ENCODE peak calls at places on chromosomes 16 and 17, in five cellular contexts. H, X, N, Q and M are unnamed samples.

GRCh38 chr17:37088459-37088858 is 139.7 kb downstream of the AATF start:
- DNase-seq in H (no peak), Q (no peak), N (no peak), X (no peak), M (no peak)

GRCh38 chr17:39658346-39658745 is 6.8 kb upstream of the TCAP start:
- DNase-seq in N (no peak), H (no peak), Q (no peak), X (no peak), M (no peak)

GRCh38 chr16:50473375-50473945 is 74.7 kb upstream of the NKD1 start:
- DNase-seq in Q (no peak), X (no peak), H (no peak), N (no peak), M (no peak)

GRCh38 chr17:68134046-68134637 is 98.6 kb downstream of the KPNA2 start:
- DNase-seq in X (no peak), Q (no peak), H (no peak), N (no peak), M (no peak)

GRCh38 chr16:26015776-26016175 is 324.0 kb downstream of the HS3ST4 start:
- DNase-seq in Q (no peak), H (no peak), N (no peak), X (no peak), M (no peak)

GRCh38 chr17:7295230-7296180 is 1.1 kb upstream of the YBX2 start:
- DNase-seq in N (no peak), Q (peak; percentile 49), X (no peak), H (no peak), M (no peak)

GRCh38 chr17:43360739-43361498 is 37.9 kb upstream of the ARL4D start:
- DNase-seq in N (peak; percentile 100), Q (peak; percentile 96), X (peak; percentile 87), H (peak; percentile 84), M (peak; percentile 26)

GRCh38 chr16:27426423-27427408 is 24.7 kb downstream of the IL21R start:
- DNase-seq in X (peak; percentile 25), Q (peak; percentile 94), N (peak; percentile 88), H (peak; percentile 75), M (no peak)

GRCh38 chr17:17915183-17915582 is 57.0 kb downstream of the TOM1L2 start:
- DNase-seq in N (no peak), Q (no peak), H (no peak), X (no peak), M (no peak)

GRCh38 chr16:69820926-69821541 is 58.9 kb downstream of the WWP2 start:
- DNase-seq in N (peak; percentile 66), X (peak; percentile 47), Q (no peak), H (no peak), M (peak; percentile 5)

GRCh38 chr16:4081577-4082021 is 34.6 kb downstream of the ADCY9 start:
- DNase-seq in Q (no peak), H (no peak), X (no peak), N (peak; percentile 27), M (peak; percentile 33)

GRCh38 chr17:75241143-75241430 is 20.3 kb downstream of the GGA3 start:
- DNase-seq in Q (no peak), X (no peak), H (no peak), N (no peak), M (no peak)

GRCh38 chr17:78541488-78542237 is 35.5 kb downstream of the DNAH17 start:
- DNase-seq in H (no peak), N (no peak), X (no peak), Q (no peak), M (no peak)

GRCh38 chr17:2212328-2212981 is 91.1 kb downstream of the SMG6 start:
- DNase-seq in H (no peak), N (peak; percentile 83), Q (no peak), X (peak; percentile 39), M (no peak)

GRCh38 chr17:45969726-45970125 is 29.3 kb upstream of the STH start:
- DNase-seq in H (no peak), X (no peak), N (no peak), Q (no peak), M (no peak)

GRCh38 chr17:80104321-80104955 is 3.1 kb downstream of the GAA start:
- DNase-seq in N (no peak), Q (no peak), X (no peak), H (no peak), M (no peak)

GRCh38 chr16:79845734-79846135 is 245.2 kb upstream of the MAF start:
- DNase-seq in H (no peak), X (no peak), Q (no peak), N (no peak), M (no peak)

GRCh38 chr16:68281368-68282063 is 17.2 kb downstream of the SLC7A6 start:
- DNase-seq in H (no peak), Q (no peak), X (no peak), N (no peak), M (no peak)

GRCh38 chr16:56019274-56019673 is 144.1 kb upstream of the CES5A start:
- DNase-seq in X (no peak), N (no peak), H (no peak), Q (no peak), M (no peak)

GRCh38 chr17:29138991-29139682 is 41.1 kb downstream of the MYO18A start:
- DNase-seq in H (peak; percentile 26), X (peak; percentile 55), Q (peak; percentile 75), N (no peak), M (peak; percentile 33)

GRCh38 chr17:43839670-43840101 is 6.7 kb upstream of the MPP3 start:
- DNase-seq in H (no peak), X (no peak), Q (no peak), N (no peak), M (no peak)

GRCh38 chr17:50918071-50918932 is 52.1 kb upstream of the TOB1 start:
- DNase-seq in X (no peak), H (no peak), N (no peak), Q (no peak), M (no peak)

GRCh38 chr16:19681637-19682036 is 36.4 kb downstream of the KNOP1 start:
- DNase-seq in X (no peak), H (no peak), Q (no peak), N (no peak), M (no peak)

GRCh38 chr17:40464392-40464855 is 21.2 kb downstream of the IGFBP4 start:
- DNase-seq in H (no peak), N (peak; percentile 39), X (no peak), Q (no peak), M (no peak)

GRCh38 chr17:82294086-82294773 is 20.7 kb upstream of the CSNK1D start:
- DNase-seq in N (no peak), Q (no peak), X (no peak), H (no peak), M (no peak)

GRCh38 chr17:10192963-10193362 is 5.4 kb downstream of the GAS7 start:
- DNase-seq in Q (no peak), X (no peak), H (no peak), N (peak; percentile 78), M (no peak)

GRCh38 chr16:64356267-64356666 is 765.6 kb downstream of the CDH11 start:
- DNase-seq in H (no peak), Q (no peak), X (no peak), N (peak; percentile 87), M (no peak)

GRCh38 chr16:70342016-70342415 is 4.7 kb upstream of the DDX19A start:
- DNase-seq in X (no peak), N (no peak), Q (no peak), H (no peak), M (no peak)

GRCh38 chr17:63919311-63919723 is 678 bp upstream of the GH1 start:
- DNase-seq in N (peak; percentile 49), H (peak; percentile 62), X (no peak), Q (peak; percentile 88), M (peak; percentile 13)

GRCh38 chr16:57722651-57723050 is 12.9 kb upstream of the KATNB1 start:
- DNase-seq in X (no peak), Q (no peak), H (no peak), N (no peak), M (no peak)
- H3K27ac ChIP-seq in X (no peak overlapping the region), Q (no peak overlapping the region), H (no peak overlapping the region), N (no peak overlapping the region), M (no peak overlapping the region)

DNA sequence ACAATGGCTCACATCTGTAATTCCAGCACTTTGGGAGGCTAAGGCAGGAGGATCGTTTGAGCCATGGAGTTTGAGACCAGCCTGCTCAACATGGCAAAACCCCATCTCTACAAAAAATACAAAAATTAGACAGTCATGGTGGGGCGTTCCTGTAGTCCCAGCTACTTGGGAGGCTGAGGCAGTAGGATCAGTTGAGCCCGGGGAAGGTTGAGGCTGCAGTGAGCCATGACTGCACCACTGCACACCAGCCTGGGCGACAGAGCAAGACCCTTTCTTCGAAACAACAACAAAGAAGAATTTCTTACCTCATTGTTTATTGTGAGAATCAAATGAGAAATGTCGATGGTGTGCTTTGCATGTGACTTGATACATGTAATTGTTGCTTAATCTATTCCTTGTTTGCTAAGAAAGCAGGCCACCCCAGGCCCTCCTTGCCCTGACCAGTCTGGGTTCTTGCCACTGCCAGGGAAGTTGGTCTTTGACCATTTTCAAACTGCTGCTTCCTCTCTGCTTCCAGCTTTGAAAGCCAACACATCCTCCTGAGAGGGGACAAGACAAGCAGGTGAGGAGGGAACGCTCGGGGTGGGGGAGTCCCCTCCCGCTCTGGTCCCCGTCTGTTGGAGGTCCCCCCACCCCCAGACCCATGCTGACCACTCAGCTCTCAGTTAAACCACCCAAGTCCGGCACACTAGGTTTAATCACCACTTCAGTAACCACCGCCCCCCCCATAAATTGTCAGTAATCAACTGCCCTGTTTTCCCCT is 47.3 kb upstream of the CPNE2 start:
- DNase-seq in Q (peak; percentile 31), X (no peak), H (no peak), N (peak; percentile 25), M (no peak)
- H3K27ac ChIP-seq in Q (peak overlapping the region; percentile 98), X (no peak overlapping the region), H (no peak overlapping the region), N (no peak overlapping the region), M (no peak overlapping the region)

GRCh38 chr17:27357236-27357635 is 63.3 kb downstream of the WSB1 start:
- DNase-seq in X (no peak), N (no peak), H (no peak), Q (no peak), M (no peak)

GRCh38 chr17:27354051-27354490 is 60.2 kb downstream of the WSB1 start:
- DNase-seq in N (no peak), X (no peak), H (no peak), Q (no peak), M (no peak)

GRCh38 chr17:27356091-27356705 is 62.3 kb downstream of the WSB1 start:
- DNase-seq in X (no peak), N (no peak), H (no peak), Q (no peak), M (no peak)

GRCh38 chr17:27354491-27355081 is 60.7 kb downstream of the WSB1 start:
- DNase-seq in Q (peak; percentile 43), X (no peak), N (no peak), H (no peak), M (no peak)

GRCh38 chr17:27355419-27355818 is 61.5 kb downstream of the WSB1 start:
- DNase-seq in H (no peak), X (no peak), Q (no peak), N (no peak), M (no peak)
- H3K27ac ChIP-seq in H (no peak overlapping the region), X (no peak overlapping the region), Q (no peak overlapping the region), N (no peak overlapping the region), M (no peak overlapping the region)

DNA sequence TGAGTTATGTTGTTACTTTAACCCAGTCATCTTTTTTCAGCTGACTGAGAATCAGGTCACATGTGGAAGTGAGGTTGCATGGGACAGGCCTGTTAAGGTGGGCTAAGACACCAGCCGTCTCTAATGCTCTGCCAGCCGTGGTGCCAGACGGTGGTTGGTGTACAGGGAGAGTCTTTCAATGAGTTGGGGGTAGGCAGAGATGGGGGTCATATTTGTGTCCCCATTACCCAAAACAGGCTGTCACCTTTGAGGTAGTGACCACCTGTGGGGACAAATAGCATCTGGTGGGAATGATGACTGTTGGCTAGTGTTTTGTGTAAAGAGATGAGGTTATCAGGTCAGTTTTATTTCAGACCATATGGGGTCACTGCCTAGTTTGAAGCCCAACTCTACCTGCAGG is 1.8 kb downstream of the RPL38 start:
- DNase-seq in H (no peak), Q (no peak), X (no peak), N (no peak), M (no peak)
- H3K27ac ChIP-seq in H (peak overlapping the region; percentile 10), Q (peak overlapping the region; percentile 64), X (no peak overlapping the region), N (no peak overlapping the region), M (no peak overlapping the region)